ENCODE peak calls at places on chromosomes 11 and 22, in seven cellular contexts. F, W, E, L, T, U and P are unnamed samples.

GRCh38 chr22:27135582-27135981 is 478.2 kb downstream of the MIAT start:
- DNase-seq in F (peak), W (no peak), E (no peak), L (no peak), T (peak), U (no peak), P (peak)

GRCh38 chr11:134047586-134047999 is 21.3 kb upstream of the JAM3 start:
- DNase-seq in F (peak), W (peak), E (peak), L (no peak), T (peak), U (peak), P (no peak)

GRCh38 chr22:30969532-30970355 is 679 bp downstream of the TUG1 start:
- DNase-seq in F (peak), W (peak), E (peak), L (peak), T (peak), U (no peak), P (peak)

GRCh38 chr11:57482782-57483569 is 22.6 kb downstream of the RTN4RL2 start:
- DNase-seq in F (peak), W (no peak), E (peak), L (peak), T (peak), U (no peak), P (peak)

GRCh38 chr11:118608268-118609214 is 1.1 kb downstream of the PHLDB1 start:
- DNase-seq in F (peak), W (peak), E (peak), L (peak), T (peak), U (peak), P (peak)

GRCh38 chr11:134142536-134142935 is 73.7 kb downstream of the JAM3 start:
- DNase-seq in F (peak), W (no peak), E (no peak), L (no peak), T (peak), U (no peak), P (no peak)

GRCh38 chr11:36465449-36466163 is 44.5 kb downstream of the TRAF6 start:
- DNase-seq in F (peak), W (no peak), E (no peak), L (no peak), T (no peak), U (no peak), P (no peak)

GRCh38 chr11:88307749-88308425 is 29.6 kb downstream of the CTSC start:
- DNase-seq in F (no peak), W (no peak), E (no peak), L (no peak), T (no peak), U (no peak), P (no peak)

GRCh38 chr22:24807284-24807950 is 1.4 kb downstream of the SGSM1 start:
- DNase-seq in F (no peak), W (no peak), E (no peak), L (no peak), T (peak), U (peak), P (no peak)

GRCh38 chr11:22193348-22194051 is 615 bp downstream of the ANO5 start:
- DNase-seq in F (peak), W (peak), E (peak), L (no peak), T (no peak), U (peak), P (no peak)